ENCODE peak calls at places on chromosome 9, in nine cellular contexts. G is activated T-cell treated with anti-CD3 and anti-CD28 coated beads for 1 hour; A is kidney tubule cell; I is stimulated activated CD4-positive, alpha-beta T cell treated with anti-CD3 and anti-CD28 coated beads, TNF-alpha, amount 100 ng/mL, for 1 hour; O is NCI-H69; Q is CD8-positive, alpha-beta memory T cell; U is activated CD4-positive, alpha-beta T cell treated with anti-CD3 and anti-CD28 coated beads for 4 hours; D is C1 segment of cervical spinal cord; N is activated effector memory CD4-positive, alpha-beta T cell treated with anti-CD3 and anti-CD28 coated beads, Interleukin-2, amount 50 U/mL, for 16 hours. C is an unnamed sample.

GRCh38 chr9:110115868-110116542 is 92.0 kb downstream of the C9orf152 start:
- DNase-seq in I (no peak), G (no peak), U (no peak), Q (no peak), O (no peak), A (no peak), D (no peak), N (no peak), C (no peak)

GRCh38 chr9:87194471-87194870 is 247.2 kb upstream of the GAS1 start:
- DNase-seq in G (no peak), N (no peak), A (peak), D (no peak), Q (no peak), O (no peak), U (no peak), I (no peak), C (no peak)

GRCh38 chr9:124489222-124489621 is 18.0 kb downstream of the NR5A1 start:
- DNase-seq in D (no peak), I (no peak), Q (no peak), N (no peak), A (no peak), U (no peak), O (no peak), G (no peak), C (no peak)

GRCh38 chr9:121645003-121645402 is 6.4 kb upstream of the DAB2IP start:
- DNase-seq in A (peak), I (no peak), G (no peak), O (peak), D (peak), Q (no peak), U (no peak), N (no peak), C (no peak)

GRCh38 chr9:72665421-72665820 is 144.0 kb downstream of the TMC1 start:
- DNase-seq in G (no peak), A (peak), D (no peak), O (no peak), U (no peak), N (no peak), I (no peak), Q (no peak), C (no peak)

GRCh38 chr9:135933114-135933513 is 25.8 kb upstream of the CAMSAP1 start:
- DNase-seq in D (no peak), A (no peak), I (no peak), U (no peak), Q (peak), N (no peak), G (no peak), O (no peak), C (no peak)

GRCh38 chr9:124208571-124208970 is 49.2 kb upstream of the NEK6 start:
- DNase-seq in O (no peak), A (no peak), D (no peak), N (peak), U (no peak), Q (no peak), G (no peak), I (no peak), C (no peak)

GRCh38 chr9:5122542-5122941 is 62.9 kb downstream of the INSL6 start:
- DNase-seq in O (no peak), I (no peak), D (no peak), A (peak), Q (no peak), U (no peak), N (no peak), G (no peak), C (no peak)

GRCh38 chr9:70340572-70340971 is 73.9 kb downstream of the KLF9 start:
- DNase-seq in O (peak), A (peak), G (no peak), D (no peak), U (no peak), I (no peak), N (no peak), Q (no peak), C (no peak)

GRCh38 chr9:27518006-27518405 is 6.1 kb upstream of the IFNK start:
- DNase-seq in Q (no peak), U (no peak), O (no peak), A (no peak), I (no peak), D (no peak), G (no peak), N (no peak), C (no peak)

GRCh38 chr9:72589684-72590555 is 68.5 kb downstream of the TMC1 start:
- DNase-seq in Q (no peak), A (peak), I (no peak), G (no peak), N (no peak), O (peak), U (no peak), D (no peak), C (no peak)

GRCh38 chr9:99398241-99398640 is 176.2 kb downstream of the SEC61B start:
- DNase-seq in D (no peak), Q (no peak), O (no peak), A (no peak), I (no peak), N (no peak), U (no peak), G (no peak), C (peak)

GRCh38 chr9:20236676-20237075 is 385.6 kb downstream of the MLLT3 start:
- DNase-seq in O (peak), U (no peak), A (peak), I (no peak), Q (no peak), N (no peak), G (no peak), D (no peak), C (no peak)

GRCh38 chr9:98368366-98369065 is 113.1 kb upstream of the TBC1D2 start:
- DNase-seq in I (no peak), Q (no peak), O (no peak), D (no peak), U (no peak), A (no peak), G (no peak), N (no peak), C (no peak)

GRCh38 chr9:101737705-101738565 is 512 bp downstream of the GRIN3A start:
- DNase-seq in Q (no peak), G (no peak), U (no peak), N (no peak), D (no peak), O (peak), A (peak), I (no peak), C (peak)

GRCh38 chr9:84514421-84514820 is 155.1 kb upstream of the NTRK2 start:
- DNase-seq in A (no peak), I (no peak), Q (no peak), U (no peak), N (no peak), D (no peak), G (no peak), O (no peak), C (no peak)

GRCh38 chr9:122991370-122991830 is 42.1 kb upstream of the GPR21 start:
- DNase-seq in D (no peak), I (peak), N (peak), O (peak), Q (peak), A (peak), U (peak), G (peak), C (no peak)

GRCh38 chr9:117088140-117088539 is 326.7 kb downstream of the ASTN2 start:
- DNase-seq in Q (no peak), U (no peak), N (no peak), A (no peak), O (no peak), G (no peak), D (no peak), I (no peak), C (no peak)

GRCh38 chr9:114166103-114166470 is 10.8 kb downstream of the COL27A1 start:
- DNase-seq in U (no peak), G (no peak), A (no peak), Q (no peak), O (no peak), N (no peak), D (no peak), I (no peak), C (no peak)

GRCh38 chr9:3906437-3907213 is 380.8 kb upstream of the RFX3 start:
- DNase-seq in Q (no peak), O (no peak), D (no peak), G (no peak), A (peak), N (no peak), U (no peak), I (no peak), C (no peak)

GRCh38 chr9:123253204-123253603 is 15.2 kb downstream of the STRBP start:
- DNase-seq in N (no peak), D (no peak), O (no peak), A (no peak), I (no peak), G (no peak), U (no peak), Q (no peak), C (no peak)

GRCh38 chr9:30198463-30199309 is 2185.8 kb upstream of the ACO1 start:
- DNase-seq in I (no peak), O (no peak), N (no peak), Q (no peak), G (no peak), A (no peak), U (no peak), D (no peak), C (no peak)

GRCh38 chr9:133979921-133980863 is 11.9 kb downstream of the VAV2 start:
- DNase-seq in D (no peak), I (no peak), U (no peak), N (no peak), G (no peak), O (peak), Q (no peak), A (peak), C (no peak)

GRCh38 chr9:89661956-89662717 is 57.3 kb downstream of the GADD45G start:
- DNase-seq in N (no peak), G (no peak), A (peak), I (no peak), U (no peak), Q (no peak), O (peak), D (peak), C (peak)

GRCh38 chr9:118809160-118809625 is 560.0 kb downstream of the BRINP1 start:
- DNase-seq in G (no peak), N (no peak), U (no peak), Q (no peak), D (no peak), A (peak), O (no peak), I (no peak), C (no peak)

GRCh38 chr9:137267933-137268355 is 9.6 kb upstream of the TOR4A start:
- DNase-seq in O (no peak), Q (no peak), G (no peak), U (no peak), N (no peak), A (no peak), I (no peak), D (no peak), C (no peak)

GRCh38 chr9:122806661-122807060 is 6.7 kb downstream of the OR1K1 start:
- DNase-seq in G (no peak), D (no peak), O (no peak), A (no peak), I (no peak), Q (no peak), U (no peak), N (no peak), C (no peak)